ENCODE peak calls at places on chromosomes 13 and 19, in ten cellular contexts. W is breast epithelium; Y is keratinocyte; V is neural progenitor cell; J is cardiac muscle cell; F is right atrium auricular region; A is effector memory CD4-positive, alpha-beta T cell; M is CD4-positive, CD25-positive, alpha-beta regulatory T cell; Z is CD4-positive, alpha-beta T cell; T is ovary. D is an unnamed sample. For H3K9me3, the result is how much of the 10 kb centered on the place peaks cover.

GRCh38 chr19:16598848-16599247 is 26.6 kb upstream of the SLC35E1 start:
- DNase-seq in W (no peak), Y (no peak), V (no peak), J (peak), F (no peak), A (no peak), M (no peak), Z (no peak), T (no peak), D (no peak)

GRCh38 chr13:99359493-99359892 is 52.3 kb upstream of the GPR183 start:
- DNase-seq in W (no peak), Y (no peak), V (no peak), J (no peak), F (no peak), A (no peak), M (no peak), Z (no peak), T (no peak), D (no peak)

GRCh38 chr19:12779162-12779993 is 4.0 kb upstream of the HOOK2 start:
- DNase-seq in W (no peak), Y (no peak), V (peak), J (peak), F (peak), A (no peak), M (no peak), Z (no peak), T (peak), D (no peak)

GRCh38 chr13:36163809-36164308 is 32.7 kb upstream of the DCLK1 start:
- DNase-seq in W (peak), Y (no peak), V (no peak), J (peak), F (peak), A (no peak), M (no peak), Z (no peak), T (peak), D (no peak)

GRCh38 chr13:41026806-41027205 is 7.7 kb upstream of the ELF1 start:
- DNase-seq in W (no peak), Y (no peak), V (no peak), J (no peak), F (no peak), A (no peak), M (no peak), Z (no peak), T (no peak), D (no peak)

GRCh38 chr13:74556002-74556551 is 421.9 kb upstream of the KLF12 start:
- DNase-seq in W (no peak), Y (no peak), V (no peak), J (no peak), F (no peak), A (no peak), M (no peak), Z (no peak), T (no peak), D (no peak)

GRCh38 chr19:45780448-45781281 is 1.6 kb downstream of the DMPK start:
- DNase-seq in W (no peak), Y (no peak), V (no peak), J (no peak), F (no peak), A (no peak), M (no peak), Z (no peak), T (no peak), D (no peak)

GRCh38 chr13:110546933-110547332 is 14.6 kb downstream of the RAB20 start:
- DNase-seq in W (peak), Y (no peak), V (no peak), J (no peak), F (peak), A (no peak), M (no peak), Z (no peak), T (peak), D (no peak)

GRCh38 chr19:56746367-56746766 is 74.8 kb upstream of the ZNF835 start:
- DNase-seq in W (no peak), Y (no peak), V (no peak), J (no peak), F (no peak), A (no peak), M (no peak), Z (no peak), T (no peak), D (no peak)

GRCh38 chr13:77548594-77548993 is 13.1 kb downstream of the SCEL start:
- DNase-seq in W (no peak), Y (no peak), V (no peak), J (no peak), F (no peak), A (no peak), M (no peak), Z (no peak), T (no peak), D (no peak)

GRCh38 chr13:105307776-105308175 is 1227.7 kb downstream of the EFNB2 start:
- DNase-seq in W (no peak), Y (no peak), V (no peak), J (no peak), F (no peak), A (no peak), M (no peak), Z (no peak), T (no peak), D (no peak)

GRCh38 chr13:81395368-81395767 is 1054.4 kb upstream of the SPRY2 start:
- DNase-seq in W (no peak), Y (no peak), V (peak), J (peak), F (no peak), A (no peak), M (no peak), Z (no peak), T (no peak), D (no peak)

GRCh38 chr19:33621065-33621785 is 528 bp upstream of the CHST8 start:
- DNase-seq in W (no peak), Y (no peak), V (no peak), J (no peak), F (no peak), A (no peak), M (no peak), Z (no peak), T (no peak), D (no peak)

GRCh38 chr13:48037346-48038173 is at the start of gene NUDT15:
- DNase-seq in W (peak), Y (peak), V (peak), J (peak), F (peak), A (peak), M (peak), Z (peak), T (peak), D (peak)
- H3K9me3 ChIP-seq in W (under half), Y (under half), V (under half), J (under half), F (under half), A (under half), M (under half), Z (under half), T (under half), D (under half)

DNA sequence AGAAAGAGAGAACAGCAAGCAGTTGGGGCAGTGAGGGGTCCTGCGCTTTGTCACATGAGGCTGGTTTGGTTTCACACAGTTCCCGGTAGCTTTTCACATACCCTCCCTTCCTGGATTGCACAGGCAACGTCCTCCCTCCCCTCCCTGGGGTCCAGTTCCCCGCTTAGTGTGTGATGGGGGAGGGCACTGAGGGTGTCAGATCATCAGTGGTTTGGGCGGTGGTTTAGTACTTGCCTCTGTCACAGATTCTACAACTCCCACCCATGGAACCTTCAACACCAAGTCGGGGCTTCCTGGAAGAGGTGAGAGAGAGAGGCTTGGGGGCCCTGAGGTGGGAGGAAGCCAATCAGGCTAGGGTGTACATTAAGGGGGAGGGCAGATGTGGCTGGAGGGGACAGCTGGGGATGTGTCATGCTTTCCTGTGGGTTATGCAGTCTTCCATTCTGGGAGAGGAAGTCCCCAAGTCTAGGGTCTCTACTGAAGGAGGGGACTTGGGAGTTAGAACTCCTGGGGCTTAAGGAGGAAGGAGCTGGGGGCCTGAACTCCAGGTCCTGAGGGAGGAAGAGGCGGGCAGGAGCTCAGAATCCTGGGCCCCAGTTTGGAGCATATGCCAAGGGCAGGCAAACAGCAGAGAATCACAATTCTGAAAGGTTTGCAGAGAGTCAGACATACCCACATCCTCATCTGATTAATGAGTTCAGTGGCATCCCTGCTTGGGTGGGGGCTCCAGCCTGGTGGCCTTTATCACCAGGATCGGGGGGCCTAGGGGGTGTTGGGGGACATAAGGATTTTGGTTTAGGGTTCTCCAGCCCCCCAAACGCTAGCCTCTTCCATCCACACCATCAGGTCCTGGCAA is at the start of gene NKG7:
- DNase-seq in W (no peak), Y (no peak), V (no peak), J (no peak), F (no peak), A (peak), M (peak), Z (no peak), T (no peak), D (no peak)
- H3K27ac ChIP-seq in W (no peak), Y (no peak), V (no peak), J (no peak), F (no peak), A (peak), M (peak), Z (peak), T (no peak), D (no peak)

DNA sequence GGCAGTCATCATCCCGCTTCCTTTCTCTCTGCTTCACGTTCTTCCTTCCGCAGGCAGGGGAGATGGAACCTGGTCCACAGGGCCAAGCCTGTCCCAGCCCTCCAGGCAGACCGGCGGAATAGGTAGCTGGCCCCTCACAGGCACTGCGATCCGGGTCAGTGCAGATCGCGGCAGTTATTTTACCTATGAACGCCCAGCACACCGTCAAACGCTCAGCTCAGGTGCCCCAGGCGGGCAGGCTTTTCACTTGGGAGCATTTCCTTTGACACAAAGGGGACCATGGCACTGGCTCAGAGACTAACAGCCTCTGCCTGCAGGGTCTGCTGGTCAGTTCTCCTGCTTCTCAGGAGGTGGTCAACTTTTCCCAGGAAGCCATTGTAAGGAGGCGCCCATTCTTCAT is 97.0 kb upstream of the ZNF98 start:
- DNase-seq in W (no peak), Y (no peak), V (no peak), J (no peak), F (no peak), A (no peak), M (no peak), Z (no peak), T (no peak), D (no peak)
- H3K9me3 ChIP-seq in W (half or more), Y (under half), V (under half), J (under half), F (under half), A (under half), M (under half), Z (under half), T (under half), D (under half)

GRCh38 chr13:57264965-57265364 is 98.0 kb downstream of the PRR20E start:
- DNase-seq in W (no peak), Y (no peak), V (peak), J (peak), F (no peak), A (no peak), M (no peak), Z (no peak), T (no peak), D (no peak)
- H3K27ac ChIP-seq in W (no peak), Y (no peak), V (no peak), J (no peak), F (no peak), A (no peak), M (no peak), Z (no peak), T (no peak), D (no peak)

D was measured in SK-N-MC.